ENCODE peak calls at places on chromosome 15, in six cellular contexts. One of them, this sample, is unnamed.

GRCh38 chr15:35038655-35039534 is 46.2 kb downstream of the NANOGP8 start:
- DNase-seq in left ventricle myocardium inferior: no peak
- DNase-seq in SJSA1: no peak
- DNase-seq in spleen: no peak
- DNase-seq in PC-9: peak
- DNase-seq in heart left ventricle: no peak
- DNase-seq in this sample: peak

GRCh38 chr15:49918106-49918505 is 200.9 kb downstream of the ATP8B4 start:
- DNase-seq in spleen: no peak
- DNase-seq in SJSA1: no peak
- DNase-seq in heart left ventricle: no peak
- DNase-seq in PC-9: no peak
- DNase-seq in left ventricle myocardium inferior: no peak
- DNase-seq in this sample: peak

GRCh38 chr15:59616390-59616789 is 4.8 kb downstream of the GCNT3 start:
- DNase-seq in spleen: no peak
- DNase-seq in heart left ventricle: no peak
- DNase-seq in left ventricle myocardium inferior: no peak
- DNase-seq in SJSA1: no peak
- DNase-seq in PC-9: peak
- DNase-seq in this sample: no peak

GRCh38 chr15:25655168-25655956 is 207.8 kb downstream of the ATP10A start:
- DNase-seq in spleen: no peak
- DNase-seq in SJSA1: no peak
- DNase-seq in heart left ventricle: no peak
- DNase-seq in left ventricle myocardium inferior: no peak
- DNase-seq in PC-9: no peak
- DNase-seq in this sample: no peak

GRCh38 chr15:65917936-65918335 is 48.6 kb downstream of the RAB11A start:
- DNase-seq in spleen: no peak
- DNase-seq in PC-9: no peak
- DNase-seq in SJSA1: no peak
- DNase-seq in heart left ventricle: no peak
- DNase-seq in left ventricle myocardium inferior: no peak
- DNase-seq in this sample: no peak

GRCh38 chr15:70494861-70495571 is 268.3 kb downstream of the UACA start:
- DNase-seq in PC-9: peak
- DNase-seq in heart left ventricle: no peak
- DNase-seq in SJSA1: peak
- DNase-seq in left ventricle myocardium inferior: no peak
- DNase-seq in spleen: peak
- DNase-seq in this sample: peak

GRCh38 chr15:100818927-100819326 is 60.7 kb upstream of the ALDH1A3 start:
- DNase-seq in left ventricle myocardium inferior: no peak
- DNase-seq in PC-9: no peak
- DNase-seq in heart left ventricle: no peak
- DNase-seq in spleen: no peak
- DNase-seq in SJSA1: no peak
- DNase-seq in this sample: no peak

GRCh38 chr15:64651573-64652260 is 123.7 kb downstream of the RBPMS2 start:
- DNase-seq in spleen: no peak
- DNase-seq in left ventricle myocardium inferior: no peak
- DNase-seq in heart left ventricle: no peak
- DNase-seq in SJSA1: peak
- DNase-seq in PC-9: peak
- DNase-seq in this sample: peak

GRCh38 chr15:35443376-35443775 is 102.6 kb downstream of the DPH6 start:
- DNase-seq in PC-9: no peak
- DNase-seq in left ventricle myocardium inferior: no peak
- DNase-seq in SJSA1: no peak
- DNase-seq in spleen: no peak
- DNase-seq in heart left ventricle: no peak
- DNase-seq in this sample: no peak

GRCh38 chr15:94205366-94205765 is 26.0 kb upstream of the MCTP2 start:
- DNase-seq in spleen: no peak
- DNase-seq in PC-9: no peak
- DNase-seq in heart left ventricle: no peak
- DNase-seq in left ventricle myocardium inferior: no peak
- DNase-seq in SJSA1: peak
- DNase-seq in this sample: no peak

GRCh38 chr15:60074181-60074885 is 70.2 kb downstream of the FOXB1 start:
- DNase-seq in heart left ventricle: no peak
- DNase-seq in SJSA1: peak
- DNase-seq in PC-9: no peak
- DNase-seq in spleen: no peak
- DNase-seq in left ventricle myocardium inferior: no peak
- DNase-seq in this sample: no peak

GRCh38 chr15:47750030-47750739 is 32.9 kb downstream of the SEMA6D start:
- DNase-seq in spleen: no peak
- DNase-seq in SJSA1: peak
- DNase-seq in heart left ventricle: no peak
- DNase-seq in left ventricle myocardium inferior: no peak
- DNase-seq in PC-9: no peak
- DNase-seq in this sample: peak

GRCh38 chr15:64630403-64631107 is 144.8 kb downstream of the RBPMS2 start:
- DNase-seq in PC-9: no peak
- DNase-seq in SJSA1: no peak
- DNase-seq in spleen: no peak
- DNase-seq in left ventricle myocardium inferior: no peak
- DNase-seq in heart left ventricle: no peak
- DNase-seq in this sample: no peak

GRCh38 chr15:52518972-52519371 is 9.7 kb downstream of the MYO5A start:
- DNase-seq in SJSA1: no peak
- DNase-seq in spleen: no peak
- DNase-seq in PC-9: no peak
- DNase-seq in heart left ventricle: no peak
- DNase-seq in left ventricle myocardium inferior: no peak
- DNase-seq in this sample: no peak

DNA sequence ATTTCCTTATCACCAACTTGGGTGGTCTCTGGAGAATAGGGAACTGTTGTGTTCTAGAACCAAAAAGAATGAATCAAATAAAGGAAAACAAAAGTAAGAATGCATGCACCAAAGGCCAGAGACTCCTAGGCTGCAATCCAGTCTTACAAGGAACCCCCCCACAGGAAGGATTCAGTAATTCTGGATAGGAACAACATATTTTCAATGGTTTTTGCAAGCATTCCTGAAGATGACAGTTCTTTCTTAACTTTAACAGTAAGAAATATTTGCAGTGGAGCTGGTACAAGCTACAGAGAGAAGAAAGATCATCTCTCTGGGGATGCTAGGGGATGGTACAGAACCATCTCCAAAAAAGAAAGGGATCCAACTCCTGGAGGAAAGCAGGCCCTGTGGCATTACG is 116.2 kb upstream of the CHRM5 start:
- DNase-seq in left ventricle myocardium inferior: no peak
- DNase-seq in spleen: no peak
- DNase-seq in heart left ventricle: no peak
- DNase-seq in SJSA1: peak
- DNase-seq in PC-9: no peak
- DNase-seq in this sample: no peak
- H3K27ac ChIP-seq in left ventricle myocardium inferior: no peak
- H3K27ac ChIP-seq in spleen: no peak
- H3K27ac ChIP-seq in heart left ventricle: no peak
- H3K27ac ChIP-seq in SJSA1: peak
- H3K27ac ChIP-seq in PC-9: no peak
- H3K27ac ChIP-seq in this sample: no peak

GRCh38 chr15:85330941-85331588 is 49.3 kb upstream of the AKAP13 start:
- DNase-seq in PC-9: peak
- DNase-seq in heart left ventricle: peak
- DNase-seq in SJSA1: peak
- DNase-seq in spleen: peak
- DNase-seq in left ventricle myocardium inferior: peak
- DNase-seq in this sample: peak

GRCh38 chr15:85333132-85333831 is 47.1 kb upstream of the AKAP13 start:
- DNase-seq in SJSA1: peak
- DNase-seq in PC-9: no peak
- DNase-seq in left ventricle myocardium inferior: no peak
- DNase-seq in heart left ventricle: no peak
- DNase-seq in spleen: no peak
- DNase-seq in this sample: no peak

GRCh38 chr15:85327820-85328219 is 52.6 kb upstream of the AKAP13 start:
- DNase-seq in SJSA1: no peak
- DNase-seq in heart left ventricle: no peak
- DNase-seq in left ventricle myocardium inferior: no peak
- DNase-seq in PC-9: no peak
- DNase-seq in spleen: no peak
- DNase-seq in this sample: no peak

GRCh38 chr15:85331666-85332261 is 48.6 kb upstream of the AKAP13 start:
- DNase-seq in heart left ventricle: no peak
- DNase-seq in SJSA1: no peak
- DNase-seq in left ventricle myocardium inferior: no peak
- DNase-seq in spleen: no peak
- DNase-seq in PC-9: no peak
- DNase-seq in this sample: no peak

DNA sequence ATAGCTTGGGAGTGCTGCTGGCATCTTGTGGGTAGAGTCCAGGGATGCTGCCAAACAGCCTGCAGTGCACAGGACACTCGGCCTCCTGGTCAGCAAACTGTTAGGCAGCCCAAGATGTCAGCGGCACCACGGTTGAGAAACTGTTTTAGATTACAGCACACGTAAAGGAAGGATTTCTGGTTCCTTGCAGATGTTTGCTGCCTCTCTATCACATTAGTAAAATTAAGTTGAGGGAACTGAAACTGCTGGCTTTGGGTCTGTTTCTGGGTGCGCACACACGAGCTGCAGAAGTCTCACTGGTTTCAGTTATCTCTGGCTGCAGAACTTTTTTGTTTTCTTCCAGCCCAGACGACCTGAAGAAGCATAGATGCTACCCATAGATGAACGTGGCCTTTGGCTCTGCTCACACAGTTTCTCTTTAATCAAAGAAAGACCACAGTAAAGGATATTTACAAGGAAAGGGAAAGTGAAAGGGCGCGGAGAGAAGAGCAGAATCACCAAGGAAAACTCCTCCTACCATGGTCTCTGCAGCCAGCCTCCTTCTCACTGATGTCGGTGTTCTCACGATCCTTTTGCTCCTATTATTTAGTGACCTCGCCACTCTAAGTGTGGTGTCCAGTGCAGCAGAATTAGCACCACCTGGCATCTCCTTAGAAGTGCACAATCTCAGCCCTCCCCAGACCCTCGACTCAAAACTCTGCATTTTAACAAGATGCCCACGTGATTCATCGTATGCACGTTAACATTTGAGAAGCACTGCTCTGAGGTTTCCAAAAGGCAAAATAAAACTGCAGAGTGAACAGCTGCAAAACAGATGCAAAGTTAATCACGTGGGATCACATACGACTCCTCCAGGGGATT is 50.6 kb upstream of the AKAP13 start:
- DNase-seq in heart left ventricle: no peak
- DNase-seq in left ventricle myocardium inferior: peak
- DNase-seq in SJSA1: peak
- DNase-seq in spleen: peak
- DNase-seq in PC-9: no peak
- DNase-seq in this sample: no peak
- H3K27ac ChIP-seq in heart left ventricle: peak
- H3K27ac ChIP-seq in left ventricle myocardium inferior: peak
- H3K27ac ChIP-seq in SJSA1: peak
- H3K27ac ChIP-seq in spleen: peak
- H3K27ac ChIP-seq in PC-9: no peak
- H3K27ac ChIP-seq in this sample: peak

GRCh38 chr15:62880278-62880677 is 162.3 kb upstream of the TPM1 start:
- DNase-seq in left ventricle myocardium inferior: no peak
- DNase-seq in PC-9: no peak
- DNase-seq in heart left ventricle: no peak
- DNase-seq in spleen: no peak
- DNase-seq in SJSA1: no peak
- DNase-seq in this sample: no peak
- H3K27ac ChIP-seq in left ventricle myocardium inferior: no peak
- H3K27ac ChIP-seq in PC-9: no peak
- H3K27ac ChIP-seq in heart left ventricle: no peak
- H3K27ac ChIP-seq in spleen: no peak
- H3K27ac ChIP-seq in SJSA1: no peak
- H3K27ac ChIP-seq in this sample: no peak

DNA sequence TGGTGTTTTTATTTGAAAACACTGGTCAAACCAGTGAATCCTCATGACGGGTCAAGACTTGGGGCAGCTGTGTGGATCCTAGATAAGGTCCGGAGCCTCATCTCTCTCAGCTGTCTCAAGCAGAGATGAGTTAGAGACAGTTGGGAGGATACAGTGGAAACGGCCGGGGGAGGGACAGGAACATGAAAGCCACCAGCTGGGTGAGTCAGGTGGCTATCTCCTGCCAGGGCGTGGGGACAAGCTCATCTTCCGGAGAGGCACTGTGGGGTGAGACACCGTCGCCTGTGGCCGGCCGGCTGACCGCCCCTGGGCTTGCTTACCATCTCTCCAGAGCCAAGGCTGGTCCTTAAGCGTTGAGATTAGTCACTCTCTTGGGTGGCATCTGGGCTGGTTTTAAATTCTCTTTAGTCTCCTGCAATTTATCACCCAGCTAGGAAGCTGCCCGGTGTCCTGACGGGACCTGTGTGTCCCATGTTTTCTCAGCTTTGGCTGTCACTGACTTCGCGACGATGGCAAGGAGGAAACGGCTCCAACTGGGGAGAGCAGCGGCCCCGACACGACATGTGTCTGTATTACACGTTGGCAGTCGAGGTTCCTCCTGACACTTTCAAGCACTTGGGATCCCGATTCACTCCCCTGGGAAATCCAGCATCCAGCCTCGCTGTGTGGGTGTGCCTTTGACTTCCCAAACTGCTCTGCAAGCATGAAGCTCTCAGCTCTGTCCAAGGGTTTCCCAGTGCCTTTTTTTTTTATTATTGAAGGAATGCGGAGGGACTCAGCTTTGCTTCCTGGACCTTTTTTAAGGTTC is 7.5 kb downstream of the ST8SIA2 start:
- DNase-seq in PC-9: no peak
- DNase-seq in heart left ventricle: no peak
- DNase-seq in left ventricle myocardium inferior: no peak
- DNase-seq in spleen: no peak
- DNase-seq in SJSA1: no peak
- DNase-seq in this sample: no peak
- H3K27ac ChIP-seq in PC-9: no peak
- H3K27ac ChIP-seq in heart left ventricle: no peak
- H3K27ac ChIP-seq in left ventricle myocardium inferior: no peak
- H3K27ac ChIP-seq in spleen: no peak
- H3K27ac ChIP-seq in SJSA1: no peak
- H3K27ac ChIP-seq in this sample: no peak

DNA sequence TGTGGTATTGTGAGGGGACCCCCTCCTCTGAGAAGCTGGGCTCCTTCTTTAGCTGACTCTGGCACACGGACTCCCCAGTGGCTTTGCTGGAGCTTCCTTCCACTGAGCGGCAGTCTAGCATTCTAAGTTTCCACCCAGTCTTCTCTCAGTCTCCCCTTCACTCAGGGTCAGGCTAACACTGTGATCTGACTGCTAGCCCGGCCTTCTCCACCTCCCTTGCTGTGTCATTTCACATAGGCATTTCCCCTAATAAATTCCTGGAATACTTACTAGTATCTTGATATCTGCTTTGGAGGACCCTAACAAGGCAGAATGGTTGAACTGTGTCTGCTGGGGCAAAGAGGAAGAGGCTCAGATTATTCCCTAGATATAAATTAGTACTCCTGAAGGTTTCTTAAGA is 106.2 kb upstream of the THBS1 start:
- DNase-seq in heart left ventricle: no peak
- DNase-seq in PC-9: no peak
- DNase-seq in SJSA1: no peak
- DNase-seq in spleen: no peak
- DNase-seq in left ventricle myocardium inferior: no peak
- DNase-seq in this sample: no peak
- H3K27ac ChIP-seq in heart left ventricle: no peak
- H3K27ac ChIP-seq in PC-9: no peak
- H3K27ac ChIP-seq in SJSA1: no peak
- H3K27ac ChIP-seq in spleen: peak
- H3K27ac ChIP-seq in left ventricle myocardium inferior: no peak
- H3K27ac ChIP-seq in this sample: no peak

GRCh38 chr15:56906766-56907165 is 11.7 kb upstream of the TCF12 start:
- DNase-seq in heart left ventricle: no peak
- DNase-seq in PC-9: no peak
- DNase-seq in SJSA1: no peak
- DNase-seq in left ventricle myocardium inferior: no peak
- DNase-seq in spleen: no peak
- DNase-seq in this sample: peak
- H3K27ac ChIP-seq in heart left ventricle: no peak
- H3K27ac ChIP-seq in PC-9: no peak
- H3K27ac ChIP-seq in SJSA1: no peak
- H3K27ac ChIP-seq in left ventricle myocardium inferior: no peak
- H3K27ac ChIP-seq in spleen: no peak
- H3K27ac ChIP-seq in this sample: no peak

This sample was measured in mammary epithelial cell.